ENCODE peak calls at places on chromosomes 6 and 20, in nine cellular contexts. H, I, J, Y, S, P, L, M and K are unnamed samples.

GRCh38 chr20:48841861-48842529 is 14.2 kb upstream of the PREX1 start:
- DNase-seq in H (no peak), I (no peak), J (no peak), Y (peak), S (no peak), P (peak), L (no peak), M (no peak), K (no peak)

GRCh38 chr6:17311595-17312311 is 30.6 kb downstream of the RBM24 start:
- DNase-seq in H (no peak), I (no peak), J (no peak), Y (peak), S (no peak), P (no peak), L (no peak), M (no peak), K (peak)

GRCh38 chr6:145315982-145316600 is 419.2 kb downstream of the EPM2A start:
- DNase-seq in H (no peak), I (no peak), J (no peak), Y (no peak), S (no peak), P (no peak), L (no peak), M (no peak), K (no peak)

GRCh38 chr20:56171087-56172012 is 77.2 kb upstream of the MC3R start:
- DNase-seq in H (peak), I (no peak), J (no peak), Y (peak), S (no peak), P (peak), L (no peak), M (peak), K (peak)

GRCh38 chr6:68196645-68197044 is 438.4 kb upstream of the ADGRB3 start:
- DNase-seq in H (peak), I (no peak), J (no peak), Y (peak), S (no peak), P (no peak), L (no peak), M (peak), K (peak)

GRCh38 chr6:14278000-14278399 is 160.4 kb downstream of the CD83 start:
- DNase-seq in H (no peak), I (no peak), J (no peak), Y (no peak), S (no peak), P (no peak), L (no peak), M (no peak), K (no peak)

GRCh38 chr6:43951756-43952675 is 175.2 kb downstream of the MRPL14 start:
- DNase-seq in H (no peak), I (no peak), J (no peak), Y (no peak), S (no peak), P (no peak), L (no peak), M (no peak), K (no peak)

GRCh38 chr6:30725713-30726505 is 5.8 kb downstream of the TUBB start:
- DNase-seq in H (no peak), I (no peak), J (no peak), Y (no peak), S (no peak), P (no peak), L (no peak), M (no peak), K (no peak)

GRCh38 chr6:167719920-167720319 is 106.8 kb upstream of the AFDN start:
- DNase-seq in H (no peak), I (no peak), J (no peak), Y (no peak), S (no peak), P (no peak), L (no peak), M (no peak), K (no peak)

GRCh38 chr6:37519461-37519860 is 19.8 kb upstream of the CCDC167 start:
- DNase-seq in H (no peak), I (no peak), J (no peak), Y (no peak), S (no peak), P (no peak), L (no peak), M (no peak), K (no peak)

GRCh38 chr6:71421611-71422010 is 133.0 kb downstream of the OGFRL1 start:
- DNase-seq in H (no peak), I (no peak), J (no peak), Y (no peak), S (no peak), P (no peak), L (no peak), M (no peak), K (no peak)

GRCh38 chr6:140275725-140276124 is 901.3 kb upstream of the CITED2 start:
- DNase-seq in H (no peak), I (no peak), J (no peak), Y (no peak), S (no peak), P (no peak), L (no peak), M (no peak), K (no peak)

GRCh38 chr6:74357329-74357728 is 661.3 kb downstream of the CD109 start:
- DNase-seq in H (no peak), I (no peak), J (no peak), Y (no peak), S (no peak), P (no peak), L (no peak), M (no peak), K (no peak)

GRCh38 chr6:69631552-69632346 is 165.1 kb downstream of the LMBRD1 start:
- DNase-seq in H (no peak), I (no peak), J (no peak), Y (no peak), S (no peak), P (no peak), L (no peak), M (no peak), K (no peak)

GRCh38 chr6:167993169-167993568 is 4.3 kb upstream of the KIF25 start:
- DNase-seq in H (no peak), I (no peak), J (no peak), Y (no peak), S (no peak), P (no peak), L (no peak), M (no peak), K (no peak)

GRCh38 chr6:15722731-15723130 is 59.9 kb upstream of the DTNBP1 start:
- DNase-seq in H (no peak), I (no peak), J (no peak), Y (no peak), S (no peak), P (no peak), L (no peak), M (no peak), K (no peak)